ENCODE peak calls at places on chromosome 15, in nine cellular contexts. One of them, this sample, is unnamed.

GRCh38 chr15:39699531-39700110 is 83.0 kb downstream of the FSIP1 start:
- DNase-seq in stimulated activated CD8-positive, alpha-beta memory T cell treated with anti-CD3 and anti-CD28 coated beads, Interleukin-4, amount 100 ng/mL, for 48 hours: no peak
- DNase-seq in sigmoid colon: no peak
- DNase-seq in lung microvascular endothelial cell: no peak
- DNase-seq in effector memory CD8-positive, alpha-beta T cell: no peak
- DNase-seq in naive B cell: no peak
- DNase-seq in neural crest cell: no peak
- DNase-seq in iPS-NIHi11: no peak
- DNase-seq in transverse colon: no peak
- DNase-seq in this sample: no peak

GRCh38 chr15:28887344-28888174 is 1.8 kb downstream of the APBA2 start:
- DNase-seq in stimulated activated CD8-positive, alpha-beta memory T cell treated with anti-CD3 and anti-CD28 coated beads, Interleukin-4, amount 100 ng/mL, for 48 hours: no peak
- DNase-seq in sigmoid colon: no peak
- DNase-seq in lung microvascular endothelial cell: no peak
- DNase-seq in effector memory CD8-positive, alpha-beta T cell: no peak
- DNase-seq in naive B cell: no peak
- DNase-seq in neural crest cell: no peak
- DNase-seq in iPS-NIHi11: no peak
- DNase-seq in transverse colon: no peak
- DNase-seq in this sample: no peak

GRCh38 chr15:22811640-22812039 is 25.2 kb downstream of the NIPA1 start:
- DNase-seq in stimulated activated CD8-positive, alpha-beta memory T cell treated with anti-CD3 and anti-CD28 coated beads, Interleukin-4, amount 100 ng/mL, for 48 hours: no peak
- DNase-seq in sigmoid colon: no peak
- DNase-seq in lung microvascular endothelial cell: peak; percentile 69
- DNase-seq in effector memory CD8-positive, alpha-beta T cell: no peak
- DNase-seq in naive B cell: no peak
- DNase-seq in neural crest cell: peak; percentile 19
- DNase-seq in iPS-NIHi11: peak; percentile 47
- DNase-seq in transverse colon: peak; percentile 65
- DNase-seq in this sample: peak; percentile 28

GRCh38 chr15:90957105-90957790 is 2.6 kb downstream of the RCCD1 start:
- DNase-seq in stimulated activated CD8-positive, alpha-beta memory T cell treated with anti-CD3 and anti-CD28 coated beads, Interleukin-4, amount 100 ng/mL, for 48 hours: no peak
- DNase-seq in sigmoid colon: no peak
- DNase-seq in lung microvascular endothelial cell: peak; percentile 61
- DNase-seq in effector memory CD8-positive, alpha-beta T cell: no peak
- DNase-seq in naive B cell: no peak
- DNase-seq in neural crest cell: peak; percentile 40
- DNase-seq in iPS-NIHi11: peak; percentile 53
- DNase-seq in transverse colon: no peak
- DNase-seq in this sample: no peak

GRCh38 chr15:74259821-74260502 is 23.8 kb downstream of the CCDC33 start:
- DNase-seq in stimulated activated CD8-positive, alpha-beta memory T cell treated with anti-CD3 and anti-CD28 coated beads, Interleukin-4, amount 100 ng/mL, for 48 hours: no peak
- DNase-seq in sigmoid colon: no peak
- DNase-seq in lung microvascular endothelial cell: no peak
- DNase-seq in effector memory CD8-positive, alpha-beta T cell: no peak
- DNase-seq in naive B cell: no peak
- DNase-seq in neural crest cell: no peak
- DNase-seq in iPS-NIHi11: no peak
- DNase-seq in transverse colon: no peak
- DNase-seq in this sample: no peak

GRCh38 chr15:39051931-39052705 is 487.5 kb upstream of the RASGRP1 start:
- DNase-seq in stimulated activated CD8-positive, alpha-beta memory T cell treated with anti-CD3 and anti-CD28 coated beads, Interleukin-4, amount 100 ng/mL, for 48 hours: no peak
- DNase-seq in sigmoid colon: no peak
- DNase-seq in lung microvascular endothelial cell: no peak
- DNase-seq in effector memory CD8-positive, alpha-beta T cell: no peak
- DNase-seq in naive B cell: no peak
- DNase-seq in neural crest cell: no peak
- DNase-seq in iPS-NIHi11: no peak
- DNase-seq in transverse colon: no peak
- DNase-seq in this sample: no peak

GRCh38 chr15:44584162-44584749 is 47.3 kb downstream of the EIF3J start:
- DNase-seq in stimulated activated CD8-positive, alpha-beta memory T cell treated with anti-CD3 and anti-CD28 coated beads, Interleukin-4, amount 100 ng/mL, for 48 hours: peak; percentile 70
- DNase-seq in sigmoid colon: no peak
- DNase-seq in lung microvascular endothelial cell: peak; percentile 49
- DNase-seq in effector memory CD8-positive, alpha-beta T cell: peak; percentile 42
- DNase-seq in naive B cell: peak; percentile 26
- DNase-seq in neural crest cell: no peak
- DNase-seq in iPS-NIHi11: peak; percentile 55
- DNase-seq in transverse colon: peak; percentile 49
- DNase-seq in this sample: no peak

GRCh38 chr15:60414016-60414682 is 16.4 kb upstream of the ANXA2 start:
- DNase-seq in stimulated activated CD8-positive, alpha-beta memory T cell treated with anti-CD3 and anti-CD28 coated beads, Interleukin-4, amount 100 ng/mL, for 48 hours: no peak
- DNase-seq in sigmoid colon: no peak
- DNase-seq in lung microvascular endothelial cell: no peak
- DNase-seq in effector memory CD8-positive, alpha-beta T cell: no peak
- DNase-seq in naive B cell: no peak
- DNase-seq in neural crest cell: no peak
- DNase-seq in iPS-NIHi11: no peak
- DNase-seq in transverse colon: no peak
- DNase-seq in this sample: no peak

GRCh38 chr15:78394981-78395619 is 42.9 kb upstream of the IREB2 start:
- DNase-seq in stimulated activated CD8-positive, alpha-beta memory T cell treated with anti-CD3 and anti-CD28 coated beads, Interleukin-4, amount 100 ng/mL, for 48 hours: no peak
- DNase-seq in sigmoid colon: no peak
- DNase-seq in lung microvascular endothelial cell: no peak
- DNase-seq in effector memory CD8-positive, alpha-beta T cell: no peak
- DNase-seq in naive B cell: no peak
- DNase-seq in neural crest cell: no peak
- DNase-seq in iPS-NIHi11: peak; percentile 76
- DNase-seq in transverse colon: no peak
- DNase-seq in this sample: no peak

GRCh38 chr15:92847841-92848240 is 52.3 kb upstream of the CHD2 start:
- DNase-seq in stimulated activated CD8-positive, alpha-beta memory T cell treated with anti-CD3 and anti-CD28 coated beads, Interleukin-4, amount 100 ng/mL, for 48 hours: no peak
- DNase-seq in sigmoid colon: no peak
- DNase-seq in lung microvascular endothelial cell: no peak
- DNase-seq in effector memory CD8-positive, alpha-beta T cell: no peak
- DNase-seq in naive B cell: no peak
- DNase-seq in neural crest cell: no peak
- DNase-seq in iPS-NIHi11: no peak
- DNase-seq in transverse colon: no peak
- DNase-seq in this sample: no peak

GRCh38 chr15:47415539-47415971 is 301.8 kb upstream of the SEMA6D start:
- DNase-seq in stimulated activated CD8-positive, alpha-beta memory T cell treated with anti-CD3 and anti-CD28 coated beads, Interleukin-4, amount 100 ng/mL, for 48 hours: no peak
- DNase-seq in sigmoid colon: no peak
- DNase-seq in lung microvascular endothelial cell: no peak
- DNase-seq in effector memory CD8-positive, alpha-beta T cell: no peak
- DNase-seq in naive B cell: no peak
- DNase-seq in neural crest cell: no peak
- DNase-seq in iPS-NIHi11: no peak
- DNase-seq in transverse colon: no peak
- DNase-seq in this sample: no peak

GRCh38 chr15:49789436-49789835 is 168.6 kb downstream of the DTWD1 start:
- DNase-seq in stimulated activated CD8-positive, alpha-beta memory T cell treated with anti-CD3 and anti-CD28 coated beads, Interleukin-4, amount 100 ng/mL, for 48 hours: no peak
- DNase-seq in sigmoid colon: no peak
- DNase-seq in lung microvascular endothelial cell: no peak
- DNase-seq in effector memory CD8-positive, alpha-beta T cell: no peak
- DNase-seq in naive B cell: no peak
- DNase-seq in neural crest cell: no peak
- DNase-seq in iPS-NIHi11: no peak
- DNase-seq in transverse colon: no peak
- DNase-seq in this sample: no peak

GRCh38 chr15:85733415-85733814 is 61.3 kb downstream of the KLHL25 start:
- DNase-seq in stimulated activated CD8-positive, alpha-beta memory T cell treated with anti-CD3 and anti-CD28 coated beads, Interleukin-4, amount 100 ng/mL, for 48 hours: no peak
- DNase-seq in sigmoid colon: no peak
- DNase-seq in lung microvascular endothelial cell: peak; percentile 32
- DNase-seq in effector memory CD8-positive, alpha-beta T cell: no peak
- DNase-seq in naive B cell: no peak
- DNase-seq in neural crest cell: no peak
- DNase-seq in iPS-NIHi11: no peak
- DNase-seq in transverse colon: no peak
- DNase-seq in this sample: no peak

GRCh38 chr15:69116391-69116790 is 44.0 kb upstream of the GLCE start:
- DNase-seq in stimulated activated CD8-positive, alpha-beta memory T cell treated with anti-CD3 and anti-CD28 coated beads, Interleukin-4, amount 100 ng/mL, for 48 hours: no peak
- DNase-seq in sigmoid colon: no peak
- DNase-seq in lung microvascular endothelial cell: no peak
- DNase-seq in effector memory CD8-positive, alpha-beta T cell: no peak
- DNase-seq in naive B cell: no peak
- DNase-seq in neural crest cell: no peak
- DNase-seq in iPS-NIHi11: no peak
- DNase-seq in transverse colon: no peak
- DNase-seq in this sample: no peak

GRCh38 chr15:78007965-78008886 is 69.3 kb downstream of the TBC1D2B start:
- DNase-seq in stimulated activated CD8-positive, alpha-beta memory T cell treated with anti-CD3 and anti-CD28 coated beads, Interleukin-4, amount 100 ng/mL, for 48 hours: no peak
- DNase-seq in sigmoid colon: peak; percentile 94
- DNase-seq in lung microvascular endothelial cell: no peak
- DNase-seq in effector memory CD8-positive, alpha-beta T cell: no peak
- DNase-seq in naive B cell: no peak
- DNase-seq in neural crest cell: no peak
- DNase-seq in iPS-NIHi11: no peak
- DNase-seq in transverse colon: peak; percentile 64
- DNase-seq in this sample: no peak

GRCh38 chr15:74136584-74137543 is 6.5 kb downstream of the ISLR2 start:
- DNase-seq in stimulated activated CD8-positive, alpha-beta memory T cell treated with anti-CD3 and anti-CD28 coated beads, Interleukin-4, amount 100 ng/mL, for 48 hours: no peak
- DNase-seq in sigmoid colon: no peak
- DNase-seq in lung microvascular endothelial cell: peak; percentile 70
- DNase-seq in effector memory CD8-positive, alpha-beta T cell: no peak
- DNase-seq in naive B cell: no peak
- DNase-seq in neural crest cell: no peak
- DNase-seq in iPS-NIHi11: no peak
- DNase-seq in transverse colon: no peak
- DNase-seq in this sample: no peak

GRCh38 chr15:67731112-67731761 is 94.1 kb upstream of the SKOR1 start:
- DNase-seq in stimulated activated CD8-positive, alpha-beta memory T cell treated with anti-CD3 and anti-CD28 coated beads, Interleukin-4, amount 100 ng/mL, for 48 hours: no peak
- DNase-seq in sigmoid colon: no peak
- DNase-seq in lung microvascular endothelial cell: no peak
- DNase-seq in effector memory CD8-positive, alpha-beta T cell: no peak
- DNase-seq in naive B cell: no peak
- DNase-seq in neural crest cell: no peak
- DNase-seq in iPS-NIHi11: no peak
- DNase-seq in transverse colon: no peak
- DNase-seq in this sample: no peak

GRCh38 chr15:91710072-91710471 is 143.4 kb upstream of the SLCO3A1 start:
- DNase-seq in stimulated activated CD8-positive, alpha-beta memory T cell treated with anti-CD3 and anti-CD28 coated beads, Interleukin-4, amount 100 ng/mL, for 48 hours: no peak
- DNase-seq in sigmoid colon: no peak
- DNase-seq in lung microvascular endothelial cell: no peak
- DNase-seq in effector memory CD8-positive, alpha-beta T cell: no peak
- DNase-seq in naive B cell: no peak
- DNase-seq in neural crest cell: no peak
- DNase-seq in iPS-NIHi11: no peak
- DNase-seq in transverse colon: no peak
- DNase-seq in this sample: no peak

GRCh38 chr15:80436511-80437307 is 32.5 kb downstream of the ARNT2 start:
- DNase-seq in stimulated activated CD8-positive, alpha-beta memory T cell treated with anti-CD3 and anti-CD28 coated beads, Interleukin-4, amount 100 ng/mL, for 48 hours: peak; percentile 30
- DNase-seq in sigmoid colon: no peak
- DNase-seq in lung microvascular endothelial cell: no peak
- DNase-seq in effector memory CD8-positive, alpha-beta T cell: no peak
- DNase-seq in naive B cell: no peak
- DNase-seq in neural crest cell: no peak
- DNase-seq in iPS-NIHi11: no peak
- DNase-seq in transverse colon: no peak
- DNase-seq in this sample: peak; percentile 25

GRCh38 chr15:92650256-92650655 is 5.3 kb downstream of the FAM174B start:
- DNase-seq in stimulated activated CD8-positive, alpha-beta memory T cell treated with anti-CD3 and anti-CD28 coated beads, Interleukin-4, amount 100 ng/mL, for 48 hours: no peak
- DNase-seq in sigmoid colon: no peak
- DNase-seq in lung microvascular endothelial cell: no peak
- DNase-seq in effector memory CD8-positive, alpha-beta T cell: no peak
- DNase-seq in naive B cell: no peak
- DNase-seq in neural crest cell: no peak
- DNase-seq in iPS-NIHi11: no peak
- DNase-seq in transverse colon: no peak
- DNase-seq in this sample: no peak

GRCh38 chr15:71807125-71807629 is 3.2 kb upstream of the NR2E3 start:
- DNase-seq in stimulated activated CD8-positive, alpha-beta memory T cell treated with anti-CD3 and anti-CD28 coated beads, Interleukin-4, amount 100 ng/mL, for 48 hours: no peak
- DNase-seq in sigmoid colon: no peak
- DNase-seq in lung microvascular endothelial cell: no peak
- DNase-seq in effector memory CD8-positive, alpha-beta T cell: no peak
- DNase-seq in naive B cell: no peak
- DNase-seq in neural crest cell: no peak
- DNase-seq in iPS-NIHi11: peak; percentile 50
- DNase-seq in transverse colon: no peak
- DNase-seq in this sample: no peak

GRCh38 chr15:69697913-69698312 is 245.3 kb downstream of the RPLP1 start:
- DNase-seq in stimulated activated CD8-positive, alpha-beta memory T cell treated with anti-CD3 and anti-CD28 coated beads, Interleukin-4, amount 100 ng/mL, for 48 hours: no peak
- DNase-seq in sigmoid colon: no peak
- DNase-seq in lung microvascular endothelial cell: no peak
- DNase-seq in effector memory CD8-positive, alpha-beta T cell: no peak
- DNase-seq in naive B cell: no peak
- DNase-seq in neural crest cell: no peak
- DNase-seq in iPS-NIHi11: no peak
- DNase-seq in transverse colon: no peak
- DNase-seq in this sample: no peak

GRCh38 chr15:70094690-70095311 is 2.9 kb downstream of the TLE3 start:
- DNase-seq in stimulated activated CD8-positive, alpha-beta memory T cell treated with anti-CD3 and anti-CD28 coated beads, Interleukin-4, amount 100 ng/mL, for 48 hours: no peak
- DNase-seq in sigmoid colon: no peak
- DNase-seq in lung microvascular endothelial cell: peak; percentile 24
- DNase-seq in effector memory CD8-positive, alpha-beta T cell: no peak
- DNase-seq in naive B cell: no peak
- DNase-seq in neural crest cell: no peak
- DNase-seq in iPS-NIHi11: no peak
- DNase-seq in transverse colon: no peak
- DNase-seq in this sample: no peak

GRCh38 chr15:52082197-52083036 is 30.2 kb downstream of the BCL2L10 start:
- DNase-seq in stimulated activated CD8-positive, alpha-beta memory T cell treated with anti-CD3 and anti-CD28 coated beads, Interleukin-4, amount 100 ng/mL, for 48 hours: no peak
- DNase-seq in sigmoid colon: no peak
- DNase-seq in lung microvascular endothelial cell: no peak
- DNase-seq in effector memory CD8-positive, alpha-beta T cell: no peak
- DNase-seq in naive B cell: peak; percentile 17
- DNase-seq in neural crest cell: no peak
- DNase-seq in iPS-NIHi11: no peak
- DNase-seq in transverse colon: no peak
- DNase-seq in this sample: no peak

GRCh38 chr15:40392986-40393948 is 10.7 kb downstream of the KNSTRN start:
- DNase-seq in stimulated activated CD8-positive, alpha-beta memory T cell treated with anti-CD3 and anti-CD28 coated beads, Interleukin-4, amount 100 ng/mL, for 48 hours: no peak
- DNase-seq in sigmoid colon: no peak
- DNase-seq in lung microvascular endothelial cell: no peak
- DNase-seq in effector memory CD8-positive, alpha-beta T cell: no peak
- DNase-seq in naive B cell: no peak
- DNase-seq in neural crest cell: no peak
- DNase-seq in iPS-NIHi11: no peak
- DNase-seq in transverse colon: no peak
- DNase-seq in this sample: no peak

GRCh38 chr15:85618956-85619491 is 175.7 kb downstream of the KLHL25 start:
- DNase-seq in stimulated activated CD8-positive, alpha-beta memory T cell treated with anti-CD3 and anti-CD28 coated beads, Interleukin-4, amount 100 ng/mL, for 48 hours: peak; percentile 76
- DNase-seq in sigmoid colon: peak; percentile 92
- DNase-seq in lung microvascular endothelial cell: no peak
- DNase-seq in effector memory CD8-positive, alpha-beta T cell: peak; percentile 23
- DNase-seq in naive B cell: no peak
- DNase-seq in neural crest cell: peak; percentile 44
- DNase-seq in iPS-NIHi11: peak; percentile 19
- DNase-seq in transverse colon: peak; percentile 50
- DNase-seq in this sample: no peak

GRCh38 chr15:28107111-28107893 is 8.2 kb upstream of the OCA2 start:
- DNase-seq in stimulated activated CD8-positive, alpha-beta memory T cell treated with anti-CD3 and anti-CD28 coated beads, Interleukin-4, amount 100 ng/mL, for 48 hours: no peak
- DNase-seq in sigmoid colon: peak; percentile 57
- DNase-seq in lung microvascular endothelial cell: peak; percentile 40
- DNase-seq in effector memory CD8-positive, alpha-beta T cell: no peak
- DNase-seq in naive B cell: no peak
- DNase-seq in neural crest cell: no peak
- DNase-seq in iPS-NIHi11: peak; percentile 71
- DNase-seq in transverse colon: no peak
- DNase-seq in this sample: no peak

GRCh38 chr15:44034933-44035624 is 160.0 kb downstream of the FRMD5 start:
- DNase-seq in stimulated activated CD8-positive, alpha-beta memory T cell treated with anti-CD3 and anti-CD28 coated beads, Interleukin-4, amount 100 ng/mL, for 48 hours: no peak
- DNase-seq in sigmoid colon: no peak
- DNase-seq in lung microvascular endothelial cell: peak; percentile 77
- DNase-seq in effector memory CD8-positive, alpha-beta T cell: no peak
- DNase-seq in naive B cell: no peak
- DNase-seq in neural crest cell: no peak
- DNase-seq in iPS-NIHi11: no peak
- DNase-seq in transverse colon: no peak
- DNase-seq in this sample: no peak